ENCODE peak calls at places on chromosomes 3 and 15, in five cellular contexts. B, H, P, E and W are unnamed samples.
A peak's percentile ranks its signal among the peaks of the same experiment; 100 is the strongest.

GRCh38 chr15:70469182-70469581 is 294.2 kb downstream of the UACA start:
- DNase-seq in B (no peak), H (no peak), P (no peak), E (no peak), W (no peak)

GRCh38 chr15:81312790-81313543 is 11.0 kb downstream of the STARD5 start:
- DNase-seq in B (no peak), H (peak; percentile 98), P (peak; percentile 76), E (peak; percentile 99), W (peak; percentile 92)

GRCh38 chr3:33441322-33441976 is 1.2 kb upstream of the UBP1 start:
- DNase-seq in B (no peak), H (no peak), P (no peak), E (no peak), W (no peak)

GRCh38 chr3:17964113-17964512 is 221.7 kb upstream of the TBC1D5 start:
- DNase-seq in B (no peak), H (no peak), P (no peak), E (no peak), W (no peak)

GRCh38 chr3:17505856-17506255 is 236.6 kb downstream of the TBC1D5 start:
- DNase-seq in B (no peak), H (peak; percentile 47), P (no peak), E (no peak), W (no peak)

GRCh38 chr15:79314186-79314585 is 3.3 kb downstream of the TMED3 start:
- DNase-seq in B (no peak), H (no peak), P (no peak), E (no peak), W (no peak)

GRCh38 chr3:189995129-189995528 is 125.6 kb downstream of the P3H2 start:
- DNase-seq in B (no peak), H (no peak), P (no peak), E (no peak), W (no peak)

GRCh38 chr3:119524931-119525662 is 26.8 kb downstream of the TIMMDC1 start:
- DNase-seq in B (no peak), H (peak; percentile 25), P (no peak), E (no peak), W (no peak)

GRCh38 chr3:195715583-195716266 is 5.1 kb upstream of the MUC20 start:
- DNase-seq in B (no peak), H (no peak), P (no peak), E (no peak), W (no peak)

GRCh38 chr3:156488771-156489170 is 66.1 kb downstream of the SSR3 start:
- DNase-seq in B (no peak), H (peak; percentile 81), P (no peak), E (peak; percentile 49), W (no peak)